ENCODE peak calls at places on chromosomes 12 and 14, in ten cellular contexts. One of them, this sample, is unnamed.

GRCh38 chr14:96362965-96363750 is at the start of the genes ATG2B and GSKIP:
- DNase-seq in BE2C: peak
- DNase-seq in psoas muscle: peak
- DNase-seq in nephron progenitor cell: peak
- DNase-seq in CD4-positive, alpha-beta T cell: peak
- DNase-seq in stomach: peak
- DNase-seq in cardiac fibroblast: peak
- DNase-seq in B cell: peak
- DNase-seq in WTC11: peak
- DNase-seq in AG10803: peak
- DNase-seq in this sample: peak

GRCh38 chr14:77025744-77026165 is 2.8 kb downstream of the IRF2BPL start:
- DNase-seq in psoas muscle: peak
- DNase-seq in stomach: no peak
- DNase-seq in cardiac fibroblast: no peak
- DNase-seq in AG10803: no peak
- DNase-seq in nephron progenitor cell: peak
- DNase-seq in B cell: no peak
- DNase-seq in BE2C: peak
- DNase-seq in WTC11: peak
- DNase-seq in CD4-positive, alpha-beta T cell: no peak
- DNase-seq in this sample: no peak

GRCh38 chr12:96044017-96044985 is 8.9 kb upstream of the LTA4H start:
- DNase-seq in cardiac fibroblast: peak
- DNase-seq in WTC11: no peak
- DNase-seq in B cell: peak
- DNase-seq in nephron progenitor cell: no peak
- DNase-seq in stomach: no peak
- DNase-seq in psoas muscle: no peak
- DNase-seq in CD4-positive, alpha-beta T cell: no peak
- DNase-seq in AG10803: peak
- DNase-seq in BE2C: no peak
- DNase-seq in this sample: no peak

GRCh38 chr12:94875525-94875924 is 128.0 kb downstream of the NDUFA12 start:
- DNase-seq in psoas muscle: no peak
- DNase-seq in B cell: peak
- DNase-seq in cardiac fibroblast: peak
- DNase-seq in stomach: no peak
- DNase-seq in nephron progenitor cell: no peak
- DNase-seq in CD4-positive, alpha-beta T cell: no peak
- DNase-seq in BE2C: peak
- DNase-seq in WTC11: peak
- DNase-seq in AG10803: no peak
- DNase-seq in this sample: no peak

GRCh38 chr12:6866163-6866919 is 990 bp upstream of the TPI1 start:
- DNase-seq in B cell: no peak
- DNase-seq in BE2C: no peak
- DNase-seq in AG10803: no peak
- DNase-seq in cardiac fibroblast: no peak
- DNase-seq in nephron progenitor cell: peak
- DNase-seq in stomach: no peak
- DNase-seq in psoas muscle: no peak
- DNase-seq in WTC11: peak
- DNase-seq in CD4-positive, alpha-beta T cell: no peak
- DNase-seq in this sample: no peak

GRCh38 chr12:131796411-131796736 is 31.8 kb upstream of the MMP17 start:
- DNase-seq in B cell: no peak
- DNase-seq in AG10803: no peak
- DNase-seq in psoas muscle: no peak
- DNase-seq in BE2C: no peak
- DNase-seq in cardiac fibroblast: no peak
- DNase-seq in stomach: no peak
- DNase-seq in CD4-positive, alpha-beta T cell: no peak
- DNase-seq in WTC11: no peak
- DNase-seq in nephron progenitor cell: no peak
- DNase-seq in this sample: no peak

GRCh38 chr14:60965402-60965801 is 15.5 kb downstream of the TRMT5 start:
- DNase-seq in stomach: no peak
- DNase-seq in psoas muscle: no peak
- DNase-seq in cardiac fibroblast: peak
- DNase-seq in BE2C: no peak
- DNase-seq in B cell: no peak
- DNase-seq in CD4-positive, alpha-beta T cell: no peak
- DNase-seq in nephron progenitor cell: no peak
- DNase-seq in AG10803: peak
- DNase-seq in WTC11: no peak
- DNase-seq in this sample: no peak

GRCh38 chr14:64506751-64507150 is 2.2 kb downstream of the ZBTB1 start:
- DNase-seq in BE2C: no peak
- DNase-seq in AG10803: no peak
- DNase-seq in nephron progenitor cell: no peak
- DNase-seq in stomach: no peak
- DNase-seq in CD4-positive, alpha-beta T cell: no peak
- DNase-seq in psoas muscle: no peak
- DNase-seq in B cell: peak
- DNase-seq in cardiac fibroblast: no peak
- DNase-seq in WTC11: no peak
- DNase-seq in this sample: no peak

GRCh38 chr14:59826150-59826549 is 44.4 kb downstream of the RTN1 start:
- DNase-seq in nephron progenitor cell: no peak
- DNase-seq in CD4-positive, alpha-beta T cell: no peak
- DNase-seq in B cell: no peak
- DNase-seq in WTC11: no peak
- DNase-seq in BE2C: no peak
- DNase-seq in psoas muscle: no peak
- DNase-seq in stomach: no peak
- DNase-seq in AG10803: no peak
- DNase-seq in cardiac fibroblast: no peak
- DNase-seq in this sample: no peak

GRCh38 chr14:59831121-59831730 is 39.4 kb downstream of the RTN1 start:
- DNase-seq in AG10803: no peak
- DNase-seq in BE2C: no peak
- DNase-seq in B cell: no peak
- DNase-seq in WTC11: no peak
- DNase-seq in psoas muscle: no peak
- DNase-seq in stomach: no peak
- DNase-seq in CD4-positive, alpha-beta T cell: no peak
- DNase-seq in nephron progenitor cell: no peak
- DNase-seq in cardiac fibroblast: no peak
- DNase-seq in this sample: no peak

GRCh38 chr14:59829469-59829868 is 41.1 kb downstream of the RTN1 start:
- DNase-seq in psoas muscle: no peak
- DNase-seq in AG10803: peak
- DNase-seq in cardiac fibroblast: no peak
- DNase-seq in BE2C: no peak
- DNase-seq in WTC11: no peak
- DNase-seq in B cell: no peak
- DNase-seq in stomach: no peak
- DNase-seq in nephron progenitor cell: no peak
- DNase-seq in CD4-positive, alpha-beta T cell: no peak
- DNase-seq in this sample: no peak

GRCh38 chr14:59832663-59833294 is 37.8 kb downstream of the RTN1 start:
- DNase-seq in psoas muscle: no peak
- DNase-seq in BE2C: no peak
- DNase-seq in WTC11: no peak
- DNase-seq in stomach: no peak
- DNase-seq in AG10803: no peak
- DNase-seq in B cell: no peak
- DNase-seq in nephron progenitor cell: no peak
- DNase-seq in cardiac fibroblast: no peak
- DNase-seq in CD4-positive, alpha-beta T cell: no peak
- DNase-seq in this sample: no peak

DNA sequence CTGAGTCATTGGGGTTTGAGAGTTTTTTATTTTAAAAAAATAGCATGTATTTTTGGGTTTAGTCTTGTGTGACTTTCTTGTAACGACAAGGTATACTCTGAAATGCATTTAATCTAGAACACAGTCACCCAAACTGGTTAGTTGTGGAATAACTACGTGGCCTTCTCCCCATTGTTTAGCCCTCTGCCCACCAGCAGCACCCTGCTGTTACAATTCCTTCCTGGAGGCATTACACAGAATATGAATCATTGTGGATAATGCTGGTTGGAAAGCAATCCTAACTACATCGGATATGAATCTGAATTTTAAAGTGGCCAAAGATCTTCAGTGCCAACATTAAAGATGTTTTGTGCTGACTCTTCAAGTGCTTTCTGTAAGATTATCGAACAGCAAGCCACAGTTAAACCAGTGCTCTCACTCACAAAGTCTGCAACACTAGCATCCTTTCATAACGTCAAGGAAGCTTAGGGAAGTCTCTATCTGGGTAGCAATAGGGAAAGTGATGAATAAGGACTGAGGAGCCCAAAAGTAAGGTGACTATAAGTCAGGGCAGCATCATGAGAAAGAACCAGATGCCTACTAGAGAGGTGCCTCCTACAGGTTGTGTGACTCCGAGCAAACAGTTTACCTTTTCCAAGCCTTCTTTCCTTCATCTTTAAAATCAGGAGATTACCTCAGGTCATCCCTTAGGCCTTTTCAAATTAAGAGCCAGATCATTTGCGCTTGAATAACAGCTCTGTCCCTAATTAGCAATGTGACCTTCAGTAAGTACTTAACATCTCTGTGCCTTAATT is 40.4 kb downstream of the RTN1 start:
- DNase-seq in cardiac fibroblast: no peak
- DNase-seq in AG10803: no peak
- DNase-seq in BE2C: no peak
- DNase-seq in WTC11: no peak
- DNase-seq in stomach: no peak
- DNase-seq in B cell: no peak
- DNase-seq in psoas muscle: no peak
- DNase-seq in nephron progenitor cell: no peak
- DNase-seq in CD4-positive, alpha-beta T cell: no peak
- DNase-seq in this sample: no peak
- TF ChIP-seq CTCF in cardiac fibroblast: no peak
- TF ChIP-seq CTCF in AG10803: no peak
- TF ChIP-seq CTCF in BE2C: no peak
- TF ChIP-seq CTCF in WTC11: no peak
- TF ChIP-seq CTCF in stomach: no peak
- TF ChIP-seq CTCF in B cell: no peak
- TF ChIP-seq CTCF in psoas muscle: no peak
- TF ChIP-seq CTCF in nephron progenitor cell: no peak
- TF ChIP-seq CTCF in CD4-positive, alpha-beta T cell: no peak
- TF ChIP-seq CTCF in this sample: no peak

GRCh38 chr12:92943482-92944250 is 14.6 kb upstream of the EEA1 start:
- DNase-seq in B cell: no peak
- DNase-seq in WTC11: no peak
- DNase-seq in CD4-positive, alpha-beta T cell: no peak
- DNase-seq in AG10803: peak
- DNase-seq in stomach: no peak
- DNase-seq in BE2C: no peak
- DNase-seq in cardiac fibroblast: peak
- DNase-seq in psoas muscle: no peak
- DNase-seq in nephron progenitor cell: no peak
- DNase-seq in this sample: no peak

GRCh38 chr12:92945659-92946220 is 16.6 kb upstream of the EEA1 start:
- DNase-seq in cardiac fibroblast: no peak
- DNase-seq in psoas muscle: no peak
- DNase-seq in nephron progenitor cell: no peak
- DNase-seq in AG10803: no peak
- DNase-seq in stomach: no peak
- DNase-seq in BE2C: no peak
- DNase-seq in B cell: no peak
- DNase-seq in WTC11: no peak
- DNase-seq in CD4-positive, alpha-beta T cell: no peak
- DNase-seq in this sample: no peak

GRCh38 chr12:92947589-92948215 is 18.6 kb upstream of the EEA1 start:
- DNase-seq in psoas muscle: no peak
- DNase-seq in nephron progenitor cell: no peak
- DNase-seq in CD4-positive, alpha-beta T cell: no peak
- DNase-seq in WTC11: no peak
- DNase-seq in BE2C: no peak
- DNase-seq in stomach: no peak
- DNase-seq in AG10803: no peak
- DNase-seq in B cell: no peak
- DNase-seq in cardiac fibroblast: no peak
- DNase-seq in this sample: no peak

GRCh38 chr12:92938623-92939022 is 9.5 kb upstream of the EEA1 start:
- DNase-seq in BE2C: no peak
- DNase-seq in WTC11: no peak
- DNase-seq in CD4-positive, alpha-beta T cell: no peak
- DNase-seq in cardiac fibroblast: no peak
- DNase-seq in stomach: no peak
- DNase-seq in psoas muscle: no peak
- DNase-seq in B cell: no peak
- DNase-seq in nephron progenitor cell: no peak
- DNase-seq in AG10803: no peak
- DNase-seq in this sample: no peak

DNA sequence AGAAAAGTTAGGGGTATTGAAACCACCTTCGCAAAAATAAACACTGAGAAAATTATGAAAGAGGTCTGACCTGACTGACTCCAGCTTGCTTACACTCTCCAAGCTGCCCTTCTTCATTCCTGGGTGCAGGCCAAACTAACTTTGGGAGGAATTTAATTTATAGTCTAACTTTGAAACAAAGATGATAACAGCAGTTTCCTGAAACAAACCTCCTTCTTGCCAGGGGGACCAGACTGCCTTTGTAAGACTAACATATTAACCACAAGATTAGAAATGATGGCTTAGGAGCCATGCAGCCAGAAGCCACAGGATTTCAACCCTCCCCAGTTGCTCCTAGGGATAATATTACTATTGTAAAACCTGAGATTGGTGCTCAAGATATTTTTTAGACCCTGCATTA is 13.8 kb upstream of the EEA1 start:
- DNase-seq in stomach: no peak
- DNase-seq in CD4-positive, alpha-beta T cell: no peak
- DNase-seq in psoas muscle: no peak
- DNase-seq in B cell: no peak
- DNase-seq in BE2C: no peak
- DNase-seq in nephron progenitor cell: no peak
- DNase-seq in AG10803: peak
- DNase-seq in WTC11: no peak
- DNase-seq in cardiac fibroblast: peak
- DNase-seq in this sample: no peak
- TF ChIP-seq CTCF in stomach: no peak
- TF ChIP-seq CTCF in CD4-positive, alpha-beta T cell: no peak
- TF ChIP-seq CTCF in psoas muscle: no peak
- TF ChIP-seq CTCF in B cell: no peak
- TF ChIP-seq CTCF in BE2C: no peak
- TF ChIP-seq CTCF in nephron progenitor cell: no peak
- TF ChIP-seq CTCF in AG10803: no peak
- TF ChIP-seq CTCF in WTC11: no peak
- TF ChIP-seq CTCF in cardiac fibroblast: no peak
- TF ChIP-seq CTCF in this sample: no peak

GRCh38 chr14:67734675-67735074 is 33.0 kb downstream of the RDH12 start:
- DNase-seq in psoas muscle: no peak
- DNase-seq in BE2C: no peak
- DNase-seq in WTC11: no peak
- DNase-seq in cardiac fibroblast: peak
- DNase-seq in B cell: no peak
- DNase-seq in CD4-positive, alpha-beta T cell: no peak
- DNase-seq in AG10803: peak
- DNase-seq in stomach: no peak
- DNase-seq in nephron progenitor cell: no peak
- DNase-seq in this sample: no peak
- TF ChIP-seq CTCF in psoas muscle: no peak
- TF ChIP-seq CTCF in BE2C: no peak
- TF ChIP-seq CTCF in WTC11: no peak
- TF ChIP-seq CTCF in cardiac fibroblast: peak
- TF ChIP-seq CTCF in B cell: no peak
- TF ChIP-seq CTCF in CD4-positive, alpha-beta T cell: no peak
- TF ChIP-seq CTCF in AG10803: peak
- TF ChIP-seq CTCF in stomach: no peak
- TF ChIP-seq CTCF in nephron progenitor cell: no peak
- TF ChIP-seq CTCF in this sample: no peak

DNA sequence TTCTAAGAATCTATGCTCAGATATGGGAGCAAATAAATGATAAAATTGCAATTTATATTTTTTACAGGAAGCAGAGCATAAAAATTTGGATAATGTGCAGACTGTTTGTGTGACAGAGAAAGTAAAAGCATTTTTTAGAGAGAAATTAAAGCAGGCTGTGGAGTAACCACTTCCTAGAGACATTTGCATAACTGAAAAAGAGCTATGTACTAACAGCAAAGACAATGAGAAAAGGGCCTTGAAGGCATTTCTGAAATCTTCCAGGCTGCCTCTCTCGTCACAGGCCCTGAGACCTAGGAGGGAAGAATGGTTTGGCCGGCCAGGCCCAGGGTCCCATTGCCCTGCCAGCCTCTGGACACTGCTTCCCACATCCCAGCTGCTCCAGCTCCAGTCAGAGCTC is 247.2 kb downstream of the ALX1 start:
- DNase-seq in psoas muscle: no peak
- DNase-seq in stomach: no peak
- DNase-seq in BE2C: no peak
- DNase-seq in B cell: no peak
- DNase-seq in nephron progenitor cell: no peak
- DNase-seq in cardiac fibroblast: no peak
- DNase-seq in CD4-positive, alpha-beta T cell: no peak
- DNase-seq in AG10803: no peak
- DNase-seq in WTC11: no peak
- DNase-seq in this sample: no peak
- TF ChIP-seq CTCF in psoas muscle: no peak
- TF ChIP-seq CTCF in stomach: no peak
- TF ChIP-seq CTCF in BE2C: no peak
- TF ChIP-seq CTCF in B cell: no peak
- TF ChIP-seq CTCF in nephron progenitor cell: no peak
- TF ChIP-seq CTCF in cardiac fibroblast: no peak
- TF ChIP-seq CTCF in CD4-positive, alpha-beta T cell: no peak
- TF ChIP-seq CTCF in AG10803: no peak
- TF ChIP-seq CTCF in WTC11: no peak
- TF ChIP-seq CTCF in this sample: no peak

This sample was measured in progenitor cell of endocrine pancreas.